ENCODE peak calls at places on chromosomes 3 and 15, in four cellular contexts. One of them, this sample, is unnamed.

GRCh38 chr3:73768594-73769308 is 144.0 kb upstream of the PDZRN3 start:
- DNase-seq in HepG2: no peak
- DNase-seq in K562: no peak
- DNase-seq in GM12878: no peak
- DNase-seq in this sample: no peak

GRCh38 chr3:197181751-197182150 is 116.7 kb downstream of the DLG1 start:
- DNase-seq in GM12878: no peak
- DNase-seq in HepG2: no peak
- DNase-seq in K562: no peak
- DNase-seq in this sample: no peak

GRCh38 chr15:79769933-79770332 is 126.9 kb downstream of the MTHFS start:
- DNase-seq in GM12878: no peak
- DNase-seq in K562: no peak
- DNase-seq in HepG2: no peak
- DNase-seq in this sample: no peak

GRCh38 chr3:25665646-25666136 is 984 bp upstream of the TOP2B start:
- DNase-seq in GM12878: no peak
- DNase-seq in HepG2: no peak
- DNase-seq in K562: no peak
- DNase-seq in this sample: no peak

GRCh38 chr3:18847583-18848197 is 300.6 kb upstream of the KCNH8 start:
- DNase-seq in K562: no peak
- DNase-seq in GM12878: no peak
- DNase-seq in HepG2: peak
- DNase-seq in this sample: no peak

GRCh38 chr3:29381595-29381994 is 100.7 kb downstream of the RBMS3 start:
- DNase-seq in K562: no peak
- DNase-seq in GM12878: no peak
- DNase-seq in HepG2: no peak
- DNase-seq in this sample: no peak

GRCh38 chr3:141680620-141681389 is 57.3 kb upstream of the RNF7 start:
- DNase-seq in GM12878: no peak
- DNase-seq in K562: no peak
- DNase-seq in HepG2: no peak
- DNase-seq in this sample: peak

GRCh38 chr15:62824111-62824737 is 218.3 kb upstream of the TPM1 start:
- DNase-seq in GM12878: no peak
- DNase-seq in HepG2: no peak
- DNase-seq in K562: no peak
- DNase-seq in this sample: no peak

GRCh38 chr3:41997702-41998551 is 36.0 kb upstream of the ULK4 start:
- DNase-seq in HepG2: no peak
- DNase-seq in GM12878: no peak
- DNase-seq in K562: peak
- DNase-seq in this sample: peak

GRCh38 chr3:107598926-107599754 is 76.4 kb downstream of the BBX start:
- DNase-seq in K562: no peak
- DNase-seq in GM12878: peak
- DNase-seq in HepG2: peak
- DNase-seq in this sample: peak

GRCh38 chr3:169662215-169663070 is 1.1 kb downstream of the MECOM start:
- DNase-seq in GM12878: no peak
- DNase-seq in HepG2: peak
- DNase-seq in K562: peak
- DNase-seq in this sample: peak

GRCh38 chr3:42853739-42854302 is 21.9 kb downstream of the CYP8B1 start:
- DNase-seq in GM12878: no peak
- DNase-seq in HepG2: peak
- DNase-seq in K562: no peak
- DNase-seq in this sample: no peak

GRCh38 chr3:55282994-55283393 is 204.1 kb downstream of the WNT5A start:
- DNase-seq in GM12878: no peak
- DNase-seq in HepG2: no peak
- DNase-seq in K562: no peak
- DNase-seq in this sample: peak

GRCh38 chr15:37109952-37110630 is 9.7 kb upstream of the MEIS2 start:
- DNase-seq in HepG2: no peak
- DNase-seq in GM12878: no peak
- DNase-seq in K562: no peak
- DNase-seq in this sample: peak

GRCh38 chr3:167406876-167407492 is 26.9 kb upstream of the ZBBX start:
- DNase-seq in K562: peak
- DNase-seq in HepG2: peak
- DNase-seq in GM12878: no peak
- DNase-seq in this sample: peak

GRCh38 chr3:15633159-15633558 is 31.6 kb downstream of the BTD start:
- DNase-seq in K562: no peak
- DNase-seq in GM12878: no peak
- DNase-seq in HepG2: no peak
- DNase-seq in this sample: no peak

GRCh38 chr3:25820372-25820771 is 30.5 kb downstream of the OXSM start:
- DNase-seq in K562: no peak
- DNase-seq in HepG2: no peak
- DNase-seq in GM12878: no peak
- DNase-seq in this sample: no peak

GRCh38 chr15:95763426-95763825 is 567.1 kb upstream of the NR2F2 start:
- DNase-seq in HepG2: no peak
- DNase-seq in GM12878: no peak
- DNase-seq in K562: no peak
- DNase-seq in this sample: no peak
- TF ChIP-seq CREM in HepG2: no peak
- TF ChIP-seq CREM in GM12878: no peak
- TF ChIP-seq CREM in K562: no peak
- TF ChIP-seq CREM in this sample: no peak

GRCh38 chr3:112635674-112636073 is 5.3 kb downstream of the CCDC80 start:
- DNase-seq in GM12878: no peak
- DNase-seq in HepG2: no peak
- DNase-seq in K562: no peak
- DNase-seq in this sample: no peak
- TF ChIP-seq CBFB in GM12878: no peak
- TF ChIP-seq CBFB in HepG2: no peak
- TF ChIP-seq CBFB in K562: no peak
- TF ChIP-seq CBFB in this sample: no peak

GRCh38 chr15:33094336-33094735 is 100.2 kb downstream of the FMN1 start:
- DNase-seq in HepG2: no peak
- DNase-seq in K562: no peak
- DNase-seq in GM12878: no peak
- DNase-seq in this sample: no peak
- TF ChIP-seq SP1 in HepG2: no peak
- TF ChIP-seq SP1 in K562: no peak
- TF ChIP-seq SP1 in GM12878: no peak
- TF ChIP-seq SP1 in this sample: no peak

GRCh38 chr3:155581579-155581978 is 163.3 kb downstream of the PLCH1 start:
- DNase-seq in K562: no peak
- DNase-seq in HepG2: no peak
- DNase-seq in GM12878: no peak
- DNase-seq in this sample: no peak
- TF ChIP-seq CREM in K562: no peak
- TF ChIP-seq CREM in HepG2: no peak
- TF ChIP-seq CREM in GM12878: no peak
- TF ChIP-seq CREM in this sample: no peak

GRCh38 chr3:9151240-9151639 is 98.2 kb downstream of the SRGAP3 start:
- DNase-seq in HepG2: no peak
- DNase-seq in GM12878: no peak
- DNase-seq in K562: no peak
- DNase-seq in this sample: no peak

GRCh38 chr3:9149566-9149965 is 99.9 kb downstream of the SRGAP3 start:
- DNase-seq in GM12878: no peak
- DNase-seq in HepG2: no peak
- DNase-seq in K562: no peak
- DNase-seq in this sample: no peak

GRCh38 chr3:9146367-9147071 is 102.9 kb downstream of the SRGAP3 start:
- DNase-seq in K562: no peak
- DNase-seq in HepG2: no peak
- DNase-seq in GM12878: no peak
- DNase-seq in this sample: no peak

GRCh38 chr3:9147896-9148267 is 101.6 kb downstream of the SRGAP3 start:
- DNase-seq in K562: no peak
- DNase-seq in HepG2: no peak
- DNase-seq in GM12878: no peak
- DNase-seq in this sample: no peak

DNA sequence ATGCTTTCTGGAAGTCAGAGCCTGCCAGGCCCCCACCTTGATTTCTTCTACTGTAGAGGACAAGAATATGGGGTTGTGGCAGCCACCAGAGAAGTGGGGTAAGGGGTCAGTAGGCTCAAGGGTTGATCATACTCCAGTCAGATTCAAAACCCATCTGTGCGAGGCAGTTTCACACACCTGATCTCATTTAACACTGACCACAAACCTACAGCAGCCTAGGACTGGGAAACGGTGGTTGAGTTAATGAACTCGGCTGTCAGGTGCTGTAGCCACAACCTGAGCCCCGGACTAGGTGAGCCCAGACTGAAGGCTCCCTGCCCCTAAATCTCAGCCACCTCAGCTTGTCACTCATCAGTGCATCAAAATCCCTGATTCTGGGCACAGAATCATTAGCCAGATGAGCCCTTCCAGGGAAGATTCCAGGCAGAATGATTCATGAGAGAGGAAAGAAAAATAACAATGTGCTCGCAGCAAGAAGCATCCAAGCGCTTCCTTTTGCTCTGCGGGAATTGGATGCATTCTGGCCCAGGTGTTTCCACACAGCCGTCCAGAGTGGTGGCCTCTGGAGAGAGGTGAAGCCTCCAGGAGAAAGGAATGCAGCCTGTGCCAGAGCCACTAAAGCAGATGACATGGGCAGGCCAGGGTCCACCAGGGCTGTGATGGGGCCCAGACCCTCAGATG is 102.1 kb downstream of the SRGAP3 start:
- DNase-seq in GM12878: no peak
- DNase-seq in HepG2: no peak
- DNase-seq in K562: no peak
- DNase-seq in this sample: no peak
- TF ChIP-seq CBFB in GM12878: no peak
- TF ChIP-seq CBFB in HepG2: no peak
- TF ChIP-seq CBFB in K562: no peak
- TF ChIP-seq CBFB in this sample: no peak

DNA sequence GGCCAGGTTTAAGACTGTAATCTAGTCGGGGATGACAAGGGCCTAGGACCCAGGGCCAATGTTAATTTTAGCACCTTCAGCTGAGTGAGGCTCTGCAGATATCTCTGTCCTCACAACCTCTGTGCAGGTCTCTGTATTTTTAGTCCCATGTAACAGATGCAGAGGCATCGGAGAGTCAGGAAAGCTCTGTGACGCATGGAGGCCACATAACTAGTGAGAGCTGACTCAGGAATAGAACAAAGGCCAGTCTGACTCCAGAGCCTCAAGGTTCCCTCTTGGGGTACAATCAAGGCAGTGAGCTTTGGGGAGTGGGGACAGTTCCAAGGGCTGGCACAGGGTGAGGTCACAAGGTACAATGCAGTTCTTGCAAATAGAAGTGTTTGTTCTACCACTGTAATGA is 31.0 kb downstream of the FSTL1 start:
- DNase-seq in HepG2: no peak
- DNase-seq in GM12878: no peak
- DNase-seq in K562: no peak
- DNase-seq in this sample: no peak
- TF ChIP-seq SP1 in HepG2: no peak
- TF ChIP-seq SP1 in GM12878: no peak
- TF ChIP-seq SP1 in K562: no peak
- TF ChIP-seq SP1 in this sample: no peak

GRCh38 chr15:29887719-29888118 is 65.5 kb upstream of the TJP1 start:
- DNase-seq in K562: no peak
- DNase-seq in HepG2: no peak
- DNase-seq in GM12878: no peak
- DNase-seq in this sample: no peak
- TF ChIP-seq CREM in K562: no peak
- TF ChIP-seq CREM in HepG2: no peak
- TF ChIP-seq CREM in GM12878: no peak
- TF ChIP-seq CREM in this sample: no peak

DNA sequence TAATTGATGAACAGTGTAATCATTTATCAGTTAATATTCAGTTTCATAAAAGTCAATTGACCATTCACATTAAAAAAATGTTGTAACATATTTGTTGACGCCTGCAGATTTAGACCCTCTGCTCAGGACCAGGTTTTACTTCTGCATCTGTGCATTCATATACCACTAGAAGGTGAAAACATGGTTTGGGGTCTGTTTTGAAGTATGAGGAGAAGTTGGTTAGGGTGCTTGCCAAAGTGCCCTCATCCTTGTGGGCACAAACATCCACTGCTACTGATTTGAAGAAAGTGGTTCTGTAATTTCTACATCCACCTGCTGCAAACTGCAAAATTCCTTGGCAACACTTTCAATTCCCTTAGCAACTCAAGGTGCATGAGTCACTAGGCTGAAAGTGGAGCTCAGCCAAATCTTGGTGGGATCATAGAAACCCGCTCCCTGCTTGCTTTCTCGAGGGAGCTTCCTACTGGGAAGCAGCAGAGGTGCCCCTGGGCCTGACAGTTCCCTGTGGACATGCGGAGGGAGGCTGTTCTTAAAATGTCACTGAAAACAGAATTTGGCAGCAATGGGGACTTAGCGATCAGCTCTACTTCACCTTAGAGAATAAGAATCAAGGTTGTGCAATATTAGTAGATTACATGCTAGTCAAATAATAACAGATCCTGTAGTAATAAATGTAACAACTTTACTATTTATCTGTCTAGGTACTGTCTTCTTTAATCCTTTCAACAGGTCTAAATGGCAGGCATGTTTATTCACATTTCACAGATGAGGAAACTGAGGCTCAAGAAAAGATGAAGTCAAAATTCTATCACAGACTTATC is 301.0 kb upstream of the TBL1XR1 start:
- DNase-seq in HepG2: no peak
- DNase-seq in GM12878: no peak
- DNase-seq in K562: no peak
- DNase-seq in this sample: no peak
- TF ChIP-seq CBFB in HepG2: no peak
- TF ChIP-seq CBFB in GM12878: no peak
- TF ChIP-seq CBFB in K562: no peak
- TF ChIP-seq CBFB in this sample: no peak

DNA sequence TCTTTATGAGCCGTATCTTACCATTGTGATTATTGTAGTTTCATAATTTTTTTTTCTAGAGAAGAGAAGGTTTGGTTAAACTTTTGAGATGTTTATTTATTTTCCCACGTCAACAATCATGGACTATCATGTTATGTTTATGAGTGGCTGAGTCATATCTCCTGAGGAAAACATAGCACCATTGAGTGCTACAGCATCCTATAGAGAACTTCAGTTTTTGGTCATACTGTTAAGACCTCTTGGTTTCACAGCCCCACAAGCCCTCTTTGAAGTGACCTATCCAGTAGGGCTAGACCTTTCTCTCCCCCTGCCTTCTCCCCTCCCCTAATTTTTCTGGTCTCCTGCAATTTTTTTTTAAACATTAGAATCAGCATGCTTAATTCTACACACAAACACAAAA is 20.8 kb downstream of the PIK3CA start:
- DNase-seq in K562: no peak
- DNase-seq in HepG2: no peak
- DNase-seq in GM12878: no peak
- DNase-seq in this sample: no peak
- TF ChIP-seq SP1 in K562: no peak
- TF ChIP-seq SP1 in HepG2: no peak
- TF ChIP-seq SP1 in GM12878: no peak
- TF ChIP-seq SP1 in this sample: no peak

GRCh38 chr3:116552261-116552660 is 107.0 kb upstream of the LSAMP start:
- DNase-seq in HepG2: no peak
- DNase-seq in GM12878: no peak
- DNase-seq in K562: no peak
- DNase-seq in this sample: no peak
- TF ChIP-seq CREM in HepG2: no peak
- TF ChIP-seq CREM in GM12878: no peak
- TF ChIP-seq CREM in K562: no peak
- TF ChIP-seq CREM in this sample: no peak